ENCODE peak calls at places on chromosomes 6 and 20, in five cellular contexts. L is endothelial cell of umbilical vein, M is GM23338, C is HCT116, O is GM12878. U is an unnamed sample.
A peak's percentile ranks its signal among the peaks of the same experiment; 100 is the strongest.

GRCh38 chr6:5084192-5084786 is 852 bp upstream of the PPP1R3G start:
- DNase-seq in M (peak; percentile 61), L (no peak), O (no peak), C (no peak), U (no peak)

GRCh38 chr20:13930246-13930645 is 60.2 kb downstream of the SEL1L2 start:
- DNase-seq in O (no peak), L (no peak), M (no peak), C (no peak), U (no peak)

GRCh38 chr6:6007311-6008113 is 787 bp upstream of the NRN1 start:
- DNase-seq in O (no peak), L (peak; percentile 50), M (peak; percentile 82), C (no peak), U (peak; percentile 20)

GRCh38 chr6:18551228-18551627 is 164.1 kb downstream of the RNF144B start:
- DNase-seq in L (no peak), C (no peak), M (no peak), O (no peak), U (no peak)

GRCh38 chr20:37538003-37538402 is 10.3 kb upstream of the BLCAP start:
- DNase-seq in O (no peak), C (no peak), M (no peak), L (no peak), U (no peak)

GRCh38 chr6:143514996-143515760 is 3.7 kb upstream of the FUCA2 start:
- DNase-seq in M (no peak), L (no peak), C (no peak), O (no peak), U (no peak)

GRCh38 chr6:160972111-160972510 is 19.5 kb upstream of the MAP3K4 start:
- DNase-seq in C (no peak), O (no peak), L (no peak), M (no peak), U (no peak)

GRCh38 chr6:113980937-113981554 is 10.1 kb upstream of the HDAC2 start:
- DNase-seq in M (peak; percentile 85), O (no peak), L (peak; percentile 35), C (no peak), U (no peak)

GRCh38 chr20:39041067-39041466 is 78.9 kb downstream of the DHX35 start:
- DNase-seq in M (no peak), C (no peak), O (no peak), L (no peak), U (no peak)

GRCh38 chr6:158631678-158632537 is 12.6 kb downstream of the DYNLT1 start:
- DNase-seq in L (peak; percentile 97), M (no peak), O (no peak), C (peak; percentile 69), U (no peak)

GRCh38 chr6:89273816-89274215 is 41.3 kb downstream of the GABRR2 start:
- DNase-seq in L (no peak), C (no peak), M (no peak), O (no peak), U (no peak)

GRCh38 chr6:36853325-36853724 is 14.1 kb upstream of the CPNE5 start:
- DNase-seq in C (no peak), L (peak; percentile 42), M (no peak), O (no peak), U (no peak)

GRCh38 chr6:140107216-140107615 is 732.8 kb upstream of the CITED2 start:
- DNase-seq in C (no peak), L (no peak), M (no peak), O (no peak), U (peak; percentile 65)

GRCh38 chr6:84003140-84003539 is 30.4 kb upstream of the MRAP2 start:
- DNase-seq in L (no peak), M (no peak), C (no peak), O (no peak), U (no peak)

GRCh38 chr20:13877789-13878188 is 93.0 kb downstream of the NDUFAF5 start:
- DNase-seq in C (no peak), O (no peak), L (no peak), M (no peak), U (no peak)

GRCh38 chr6:168884646-168885086 is 369.0 kb downstream of the THBS2 start:
- DNase-seq in O (no peak), C (peak; percentile 31), M (peak; percentile 76), L (peak; percentile 4), U (no peak)

GRCh38 chr6:104118274-104118673 is 741.4 kb downstream of the HACE1 start:
- DNase-seq in C (peak; percentile 23), O (no peak), M (no peak), L (peak; percentile 53), U (no peak)

DNA sequence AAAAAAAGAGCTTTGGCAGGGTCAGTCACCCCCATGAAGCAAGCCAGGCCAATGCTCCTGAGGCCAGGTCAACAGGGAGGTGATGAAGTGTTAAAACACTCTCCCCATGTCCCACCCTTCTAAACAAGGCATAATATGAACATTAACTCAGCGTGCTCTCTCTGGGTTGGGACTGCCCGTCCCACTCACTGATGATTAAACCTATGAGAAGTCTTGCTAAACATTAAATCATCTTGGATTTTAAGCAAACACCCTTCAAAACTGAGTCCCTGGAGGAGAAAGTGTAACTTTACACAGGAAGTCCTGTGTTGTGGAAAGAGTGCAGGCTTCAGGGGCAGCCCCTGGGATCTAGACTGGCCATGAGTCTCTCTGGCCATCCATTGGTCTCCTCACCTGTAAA is 558.5 kb downstream of the CD83 start:
- DNase-seq in O (no peak), M (no peak), L (no peak), C (no peak), U (no peak)
- H3K27ac ChIP-seq in O (no peak overlapping the region), M (no peak overlapping the region), L (no peak overlapping the region), C (no peak overlapping the region), U (no peak overlapping the region)

GRCh38 chr6:110814488-110815259 is 595 bp downstream of the CDK19 start:
- DNase-seq in O (no peak), C (no peak), L (peak; percentile 51), M (peak; percentile 75), U (no peak)

GRCh38 chr6:110816677-110817076 is 1.4 kb upstream of the CDK19 start:
- DNase-seq in L (no peak), C (no peak), M (peak; percentile 10), O (no peak), U (no peak)

GRCh38 chr6:110816110-110816409 is 791 bp upstream of the CDK19 start:
- DNase-seq in M (no peak), O (no peak), L (no peak), C (no peak), U (no peak)

GRCh38 chr6:110813813-110814487 is 1.3 kb downstream of the CDK19 start:
- DNase-seq in M (peak; percentile 14), O (no peak), L (no peak), C (no peak), U (no peak)

GRCh38 chr6:110815260-110816109 is at the start of gene CDK19:
- DNase-seq in O (peak; percentile 96), C (peak; percentile 97), M (peak; percentile 99), L (peak; percentile 99), U (peak; percentile 98)
- TF ChIP-seq POLR2AphosphoS5 in O (peak; percentile 98), C (peak; percentile 95), M (peak; percentile 93), L (no peak), U (peak; percentile 99)

GRCh38 chr6:1633366-1634021 is 23.8 kb downstream of the FOXC1 start:
- DNase-seq in C (no peak), O (no peak), L (no peak), M (no peak), U (no peak)

GRCh38 chr6:1636272-1636825 is 26.6 kb downstream of the FOXC1 start:
- DNase-seq in C (no peak), M (no peak), O (no peak), L (no peak), U (no peak)

GRCh38 chr6:1634081-1634480 is 24.4 kb downstream of the FOXC1 start:
- DNase-seq in C (no peak), O (no peak), L (no peak), M (no peak), U (no peak)

GRCh38 chr6:1636971-1637871 is 27.5 kb downstream of the FOXC1 start:
- DNase-seq in O (no peak), L (no peak), M (no peak), C (no peak), U (no peak)

GRCh38 chr6:1635305-1636010 is 25.7 kb downstream of the FOXC1 start:
- DNase-seq in M (no peak), C (no peak), O (no peak), L (peak; percentile 87), U (no peak)
- TF ChIP-seq EZH2 in M (no peak), C (no peak), O (no peak), L (no peak), U (no peak)

GRCh38 chr20:63893999-63894357 is 948 bp upstream of the DNAJC5 start:
- DNase-seq in O (no peak), L (peak; percentile 9), M (no peak), C (no peak), U (no peak)
- H3K27ac ChIP-seq in O (no peak overlapping the region), L (no peak overlapping the region), M (no peak overlapping the region), C (peak overlapping the region; percentile 62), U (no peak overlapping the region)

GRCh38 chr6:56659721-56660373 is 17.2 kb upstream of the DST start:
- DNase-seq in L (no peak), C (no peak), O (peak; percentile 64), M (no peak), U (no peak)

GRCh38 chr6:56660374-56660730 is 17.7 kb upstream of the DST start:
- DNase-seq in M (no peak), C (no peak), L (no peak), O (no peak), U (no peak)

GRCh38 chr6:56661298-56661697 is 18.6 kb upstream of the DST start:
- DNase-seq in C (no peak), M (peak; percentile 67), O (no peak), L (no peak), U (no peak)

GRCh38 chr6:56664007-56664406 is 21.3 kb upstream of the DST start:
- DNase-seq in O (no peak), M (no peak), L (no peak), C (no peak), U (no peak)

GRCh38 chr6:56663344-56663743 is 20.7 kb upstream of the DST start:
- DNase-seq in C (no peak), L (no peak), O (no peak), M (no peak), U (no peak)
- TF ChIP-seq POLR2AphosphoS5 in C (no peak), L (no peak), O (no peak), M (no peak), U (no peak)

GRCh38 chr6:361411-362132 is 30.0 kb upstream of the IRF4 start:
- DNase-seq in M (no peak), O (no peak), L (no peak), C (no peak), U (no peak)

GRCh38 chr6:360791-361373 is 30.7 kb upstream of the IRF4 start:
- DNase-seq in M (no peak), L (no peak), C (no peak), O (no peak), U (no peak)

GRCh38 chr6:362924-363249 is 28.7 kb upstream of the IRF4 start:
- DNase-seq in L (no peak), M (no peak), O (no peak), C (no peak), U (no peak)

GRCh38 chr6:363291-363690 is 28.3 kb upstream of the IRF4 start:
- DNase-seq in M (no peak), O (no peak), L (no peak), C (no peak), U (no peak)

GRCh38 chr6:362231-362923 is 29.2 kb upstream of the IRF4 start:
- DNase-seq in L (no peak), C (no peak), M (no peak), O (no peak), U (no peak)
- TF ChIP-seq EZH2 in L (no peak), C (no peak), M (no peak), O (no peak), U (no peak)